ENCODE peak calls at places on chromosome 20, in four cellular contexts. One of them, this sample, is unnamed. For H3K4me1, the result is how much of the 10 kb centered on the place peaks cover.

GRCh38 chr20:58457083-58457680 is 58.0 kb downstream of the APCDD1L start:
- DNase-seq in mammary epithelial cell: no peak
- DNase-seq in GM23338: no peak
- DNase-seq in PC-3: peak
- DNase-seq in this sample: no peak

GRCh38 chr20:4585104-4585753 is 136.5 kb upstream of the PRND start:
- DNase-seq in mammary epithelial cell: peak
- DNase-seq in GM23338: peak
- DNase-seq in PC-3: peak
- DNase-seq in this sample: no peak

GRCh38 chr20:42366626-42367025 is 748.4 kb upstream of the CHD6 start:
- DNase-seq in mammary epithelial cell: no peak
- DNase-seq in GM23338: no peak
- DNase-seq in PC-3: no peak
- DNase-seq in this sample: peak

GRCh38 chr20:1225729-1226313 is at the start of gene RAD21L1:
- DNase-seq in mammary epithelial cell: peak
- DNase-seq in GM23338: peak
- DNase-seq in PC-3: peak
- DNase-seq in this sample: peak

GRCh38 chr20:62543470-62544302 is 67.9 kb upstream of the GATA5 start:
- DNase-seq in mammary epithelial cell: no peak
- DNase-seq in GM23338: no peak
- DNase-seq in PC-3: no peak
- DNase-seq in this sample: no peak

GRCh38 chr20:24060851-24061590 is 72.4 kb upstream of the GGTLC1 start:
- DNase-seq in mammary epithelial cell: no peak
- DNase-seq in GM23338: peak
- DNase-seq in PC-3: no peak
- DNase-seq in this sample: no peak

GRCh38 chr20:34390769-34391447 is 27.8 kb downstream of the ITCH start:
- DNase-seq in mammary epithelial cell: peak
- DNase-seq in GM23338: peak
- DNase-seq in PC-3: peak
- DNase-seq in this sample: no peak

GRCh38 chr20:63742381-63743024 is 2.9 kb downstream of the SLC2A4RG start:
- DNase-seq in mammary epithelial cell: no peak
- DNase-seq in GM23338: no peak
- DNase-seq in PC-3: no peak
- DNase-seq in this sample: no peak

GRCh38 chr20:41446471-41446870 is 79.9 kb upstream of the EMILIN3 start:
- DNase-seq in mammary epithelial cell: no peak
- DNase-seq in GM23338: no peak
- DNase-seq in PC-3: no peak
- DNase-seq in this sample: no peak

GRCh38 chr20:53678990-53679596 is 85.5 kb upstream of the ZNF217 start:
- DNase-seq in mammary epithelial cell: no peak
- DNase-seq in GM23338: no peak
- DNase-seq in PC-3: no peak
- DNase-seq in this sample: no peak

GRCh38 chr20:47389867-47390347 is 33.4 kb upstream of the ZMYND8 start:
- DNase-seq in mammary epithelial cell: peak
- DNase-seq in GM23338: no peak
- DNase-seq in PC-3: peak
- DNase-seq in this sample: no peak

GRCh38 chr20:59365611-59366284 is 65.3 kb downstream of the EDN3 start:
- DNase-seq in mammary epithelial cell: no peak
- DNase-seq in GM23338: no peak
- DNase-seq in PC-3: no peak
- DNase-seq in this sample: no peak

GRCh38 chr20:37893566-37894241 is 9.2 kb upstream of the VSTM2L start:
- DNase-seq in mammary epithelial cell: no peak
- DNase-seq in GM23338: no peak
- DNase-seq in PC-3: no peak
- DNase-seq in this sample: no peak

GRCh38 chr20:9344080-9344920 is 170.1 kb upstream of the LAMP5 start:
- DNase-seq in mammary epithelial cell: no peak
- DNase-seq in GM23338: no peak
- DNase-seq in PC-3: peak
- DNase-seq in this sample: no peak

GRCh38 chr20:10594286-10594868 is 79.4 kb downstream of the JAG1 start:
- DNase-seq in mammary epithelial cell: peak
- DNase-seq in GM23338: no peak
- DNase-seq in PC-3: peak
- DNase-seq in this sample: no peak

GRCh38 chr20:2805682-2806350 is 5.4 kb upstream of the CPXM1 start:
- DNase-seq in mammary epithelial cell: no peak
- DNase-seq in GM23338: peak
- DNase-seq in PC-3: no peak
- DNase-seq in this sample: no peak

GRCh38 chr20:46056970-46057855 is 28.2 kb downstream of the SLC12A5 start:
- DNase-seq in mammary epithelial cell: peak
- DNase-seq in GM23338: peak
- DNase-seq in PC-3: no peak
- DNase-seq in this sample: peak

GRCh38 chr20:20593447-20594170 is 118.8 kb downstream of the RALGAPA2 start:
- DNase-seq in mammary epithelial cell: peak
- DNase-seq in GM23338: peak
- DNase-seq in PC-3: peak
- DNase-seq in this sample: peak

GRCh38 chr20:41050361-41051019 is 21.9 kb downstream of the TOP1 start:
- DNase-seq in mammary epithelial cell: no peak
- DNase-seq in GM23338: no peak
- DNase-seq in PC-3: no peak
- DNase-seq in this sample: no peak

GRCh38 chr20:63071541-63072181 is 64.9 kb upstream of the BHLHE23 start:
- DNase-seq in mammary epithelial cell: peak
- DNase-seq in GM23338: peak
- DNase-seq in PC-3: peak
- DNase-seq in this sample: peak

GRCh38 chr20:21433329-21433890 is 36.1 kb upstream of the NKX2-4 start:
- DNase-seq in mammary epithelial cell: peak
- DNase-seq in GM23338: no peak
- DNase-seq in PC-3: peak
- DNase-seq in this sample: no peak

GRCh38 chr20:9476174-9476573 is 38.2 kb upstream of the LAMP5 start:
- DNase-seq in mammary epithelial cell: no peak
- DNase-seq in GM23338: no peak
- DNase-seq in PC-3: no peak
- DNase-seq in this sample: no peak

GRCh38 chr20:7449269-7449668 is 491.0 kb downstream of the HAO1 start:
- DNase-seq in mammary epithelial cell: peak
- DNase-seq in GM23338: no peak
- DNase-seq in PC-3: no peak
- DNase-seq in this sample: no peak

GRCh38 chr20:36105731-36106226 is 48.8 kb upstream of the EPB41L1 start:
- DNase-seq in mammary epithelial cell: no peak
- DNase-seq in GM23338: no peak
- DNase-seq in PC-3: no peak
- DNase-seq in this sample: no peak

GRCh38 chr20:24604966-24605365 is 135.5 kb downstream of the SYNDIG1 start:
- DNase-seq in mammary epithelial cell: no peak
- DNase-seq in GM23338: no peak
- DNase-seq in PC-3: no peak
- DNase-seq in this sample: no peak

GRCh38 chr20:39222102-39222501 is 260.0 kb downstream of the DHX35 start:
- DNase-seq in mammary epithelial cell: no peak
- DNase-seq in GM23338: peak
- DNase-seq in PC-3: no peak
- DNase-seq in this sample: peak

GRCh38 chr20:18585134-18585533 is 2.7 kb upstream of the DTD1 start:
- DNase-seq in mammary epithelial cell: peak
- DNase-seq in GM23338: peak
- DNase-seq in PC-3: peak
- DNase-seq in this sample: no peak

GRCh38 chr20:1674361-1674760 is 16.8 kb upstream of the SIRPG start:
- DNase-seq in mammary epithelial cell: no peak
- DNase-seq in GM23338: no peak
- DNase-seq in PC-3: no peak
- DNase-seq in this sample: no peak

GRCh38 chr20:59725476-59726119 is 121.3 kb downstream of the PHACTR3 start:
- DNase-seq in mammary epithelial cell: no peak
- DNase-seq in GM23338: peak
- DNase-seq in PC-3: no peak
- DNase-seq in this sample: no peak

GRCh38 chr20:23907579-23907978 is 28.0 kb upstream of the CST5 start:
- DNase-seq in mammary epithelial cell: no peak
- DNase-seq in GM23338: no peak
- DNase-seq in PC-3: no peak
- DNase-seq in this sample: no peak

GRCh38 chr20:31790401-31790800 is 28.8 kb upstream of the MYLK2 start:
- DNase-seq in mammary epithelial cell: no peak
- DNase-seq in GM23338: no peak
- DNase-seq in PC-3: no peak
- DNase-seq in this sample: no peak

GRCh38 chr20:13261460-13262301 is 40.6 kb downstream of the ISM1 start:
- DNase-seq in mammary epithelial cell: peak
- DNase-seq in GM23338: peak
- DNase-seq in PC-3: peak
- DNase-seq in this sample: peak

GRCh38 chr20:25544316-25544715 is 41.0 kb downstream of the NINL start:
- DNase-seq in mammary epithelial cell: no peak
- DNase-seq in GM23338: no peak
- DNase-seq in PC-3: no peak
- DNase-seq in this sample: no peak

GRCh38 chr20:43579861-43580793 is 10.6 kb upstream of the IFT52 start:
- DNase-seq in mammary epithelial cell: no peak
- DNase-seq in GM23338: no peak
- DNase-seq in PC-3: peak
- DNase-seq in this sample: no peak

GRCh38 chr20:61313396-61313795 is 61.3 kb downstream of the CDH4 start:
- DNase-seq in mammary epithelial cell: no peak
- DNase-seq in GM23338: no peak
- DNase-seq in PC-3: no peak
- DNase-seq in this sample: no peak
- H3K4me1 ChIP-seq in mammary epithelial cell: under half
- H3K4me1 ChIP-seq in GM23338: under half
- H3K4me1 ChIP-seq in PC-3: under half
- H3K4me1 ChIP-seq in this sample: under half

DNA sequence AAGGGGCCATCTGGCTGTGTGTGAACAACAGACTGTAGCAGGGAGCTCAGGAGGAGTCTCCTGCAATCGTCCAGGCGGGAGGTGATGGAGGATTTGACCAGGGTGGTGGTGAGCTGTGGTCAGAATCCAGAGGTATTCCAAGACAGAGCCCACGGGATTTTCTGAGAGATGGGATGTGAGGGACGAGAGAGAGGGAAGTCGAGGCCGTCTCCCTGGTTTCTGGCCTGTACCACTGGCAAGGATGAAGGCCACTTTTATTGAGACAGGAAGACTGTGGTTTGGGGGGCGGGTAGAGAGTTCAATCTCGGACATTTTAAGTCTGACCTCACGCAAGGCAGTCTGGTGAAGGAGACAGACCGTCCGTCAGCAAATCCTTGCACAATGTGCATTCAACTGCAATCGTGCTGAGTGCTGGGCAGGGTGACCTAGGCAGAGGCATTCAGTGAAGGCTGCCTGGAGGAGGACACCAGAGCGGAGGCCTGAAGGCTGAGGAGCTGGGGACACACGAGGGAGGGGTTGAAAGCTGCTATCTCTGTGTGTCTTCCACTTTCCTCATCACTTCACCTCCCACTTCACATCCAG is 53.9 kb downstream of the PREX1 start:
- DNase-seq in mammary epithelial cell: no peak
- DNase-seq in GM23338: no peak
- DNase-seq in PC-3: no peak
- DNase-seq in this sample: no peak
- TF ChIP-seq CTCF in mammary epithelial cell: no peak
- TF ChIP-seq CTCF in GM23338: no peak
- TF ChIP-seq CTCF in PC-3: no peak
- TF ChIP-seq CTCF in this sample: no peak

GRCh38 chr20:15919118-15919517 is 654.1 kb downstream of the KIF16B start:
- DNase-seq in mammary epithelial cell: no peak
- DNase-seq in GM23338: no peak
- DNase-seq in PC-3: no peak
- DNase-seq in this sample: no peak
- H3K4me2 ChIP-seq in mammary epithelial cell: no peak
- H3K4me2 ChIP-seq in GM23338: no peak
- H3K4me2 ChIP-seq in PC-3: no peak
- H3K4me2 ChIP-seq in this sample: no peak

GRCh38 chr20:44610313-44610965 is 28.1 kb downstream of the PKIG start:
- DNase-seq in mammary epithelial cell: no peak
- DNase-seq in GM23338: no peak
- DNase-seq in PC-3: no peak
- DNase-seq in this sample: no peak

GRCh38 chr20:44609006-44609510 is 26.7 kb downstream of the PKIG start:
- DNase-seq in mammary epithelial cell: no peak
- DNase-seq in GM23338: no peak
- DNase-seq in PC-3: no peak
- DNase-seq in this sample: peak

GRCh38 chr20:44613575-44613974 is 31.2 kb downstream of the PKIG start:
- DNase-seq in mammary epithelial cell: no peak
- DNase-seq in GM23338: no peak
- DNase-seq in PC-3: no peak
- DNase-seq in this sample: no peak

GRCh38 chr20:44606725-44607441 is 24.5 kb downstream of the PKIG start:
- DNase-seq in mammary epithelial cell: no peak
- DNase-seq in GM23338: no peak
- DNase-seq in PC-3: no peak
- DNase-seq in this sample: no peak

GRCh38 chr20:44609511-44610312 is 27.3 kb downstream of the PKIG start:
- DNase-seq in mammary epithelial cell: peak
- DNase-seq in GM23338: peak
- DNase-seq in PC-3: peak
- DNase-seq in this sample: peak
- H3K4me1 ChIP-seq in mammary epithelial cell: under half
- H3K4me1 ChIP-seq in GM23338: under half
- H3K4me1 ChIP-seq in PC-3: under half
- H3K4me1 ChIP-seq in this sample: under half